ENCODE peak calls at places on chromosomes 11 and 22, in eight cellular contexts. I, Q, X, S, K, V, B and F are unnamed samples.

GRCh38 chr22:45389546-45389945 is 23.9 kb downstream of the SMC1B start:
- DNase-seq in K (no peak), I (no peak), X (no peak), S (no peak), B (no peak), V (no peak), Q (no peak), F (no peak)

GRCh38 chr11:60902625-60903024 is 3.8 kb downstream of the PRPF19 start:
- DNase-seq in V (no peak), S (no peak), Q (no peak), I (no peak), X (no peak), B (no peak), K (no peak), F (no peak)

GRCh38 chr11:67616431-67617242 is 9.9 kb downstream of the NDUFV1 start:
- DNase-seq in Q (no peak), X (no peak), I (no peak), V (no peak), K (no peak), B (no peak), S (no peak), F (no peak)

GRCh38 chr11:88421530-88421929 is 84.0 kb upstream of the CTSC start:
- DNase-seq in V (peak), X (no peak), K (no peak), I (no peak), Q (no peak), B (peak), S (no peak), F (no peak)

GRCh38 chr11:128472128-128473110 is 114.9 kb downstream of the ETS1 start:
- DNase-seq in S (no peak), X (no peak), B (peak), I (no peak), Q (peak), K (no peak), V (no peak), F (no peak)

GRCh38 chr11:65415499-65416340 is 6.9 kb upstream of the NEAT1 start:
- DNase-seq in S (no peak), X (no peak), Q (no peak), B (no peak), K (no peak), I (no peak), V (no peak), F (no peak)

GRCh38 chr11:114074546-114075342 is 15.2 kb downstream of the ZBTB16 start:
- DNase-seq in K (no peak), S (no peak), I (no peak), X (no peak), V (no peak), Q (no peak), B (no peak), F (no peak)

GRCh38 chr11:131654849-131655248 is 284.4 kb downstream of the NTM start:
- DNase-seq in V (no peak), Q (no peak), B (no peak), S (no peak), X (no peak), I (no peak), K (no peak), F (no peak)

GRCh38 chr11:125346565-125347260 is 149.4 kb downstream of the FEZ1 start:
- DNase-seq in Q (no peak), K (no peak), V (no peak), I (no peak), B (no peak), S (no peak), X (no peak), F (no peak)

GRCh38 chr11:76699461-76700091 is 29.0 kb upstream of the LRRC32 start:
- DNase-seq in V (no peak), K (no peak), Q (no peak), S (no peak), B (peak), I (no peak), X (no peak), F (no peak)

GRCh38 chr11:11143849-11144248 is 209.2 kb downstream of the CSNK2A3 start:
- DNase-seq in S (no peak), V (no peak), I (no peak), Q (no peak), K (no peak), B (no peak), X (no peak), F (no peak)

GRCh38 chr22:44289429-44290171 is 23.2 kb downstream of the SHISAL1 start:
- DNase-seq in X (no peak), V (no peak), S (no peak), B (no peak), Q (no peak), K (no peak), I (no peak), F (no peak)

GRCh38 chr11:112497826-112498225 is 237.2 kb upstream of the PLET1 start:
- DNase-seq in B (no peak), V (no peak), Q (no peak), S (no peak), K (no peak), I (no peak), X (no peak), F (no peak)

GRCh38 chr11:110000858-110001257 is 92.3 kb upstream of the ZC3H12C start:
- DNase-seq in V (no peak), I (no peak), X (no peak), K (no peak), Q (no peak), S (no peak), B (peak), F (no peak)

GRCh38 chr11:128261011-128261421 is 326.3 kb downstream of the ETS1 start:
- DNase-seq in V (no peak), I (no peak), S (peak), B (no peak), X (no peak), Q (no peak), K (no peak), F (no peak)

GRCh38 chr11:47592276-47592675 is 1.9 kb downstream of the C1QTNF4 start:
- DNase-seq in I (no peak), S (no peak), Q (no peak), B (no peak), V (no peak), X (no peak), K (no peak), F (no peak)

GRCh38 chr11:28606930-28607329 is 498.7 kb downstream of the METTL15 start:
- DNase-seq in K (no peak), I (no peak), V (no peak), Q (no peak), X (no peak), B (peak), S (no peak), F (no peak)

GRCh38 chr11:68212421-68213134 is 518 bp downstream of the KMT5B start:
- DNase-seq in Q (peak), I (no peak), K (peak), X (peak), V (peak), B (peak), S (peak), F (peak)

GRCh38 chr22:28759861-28760560 is 12.5 kb upstream of the CCDC117 start:
- DNase-seq in S (no peak), B (no peak), X (peak), Q (no peak), I (no peak), K (no peak), V (no peak), F (no peak)

GRCh38 chr11:13045734-13046133 is 36.6 kb downstream of the RASSF10 start:
- DNase-seq in K (no peak), S (no peak), V (no peak), X (no peak), B (no peak), Q (no peak), I (no peak), F (no peak)

GRCh38 chr11:67379061-67380058 is 6.0 kb upstream of the CLCF1 start:
- DNase-seq in B (peak), V (no peak), S (no peak), K (no peak), X (no peak), I (no peak), Q (no peak), F (no peak)

GRCh38 chr11:35558468-35558867 is 33.1 kb upstream of the PAMR1 start:
- DNase-seq in B (no peak), X (no peak), K (no peak), V (no peak), I (no peak), Q (no peak), S (no peak), F (no peak)

GRCh38 chr11:5631969-5632635 is 7.3 kb downstream of the TRIM34 start:
- DNase-seq in S (no peak), V (no peak), X (no peak), I (no peak), B (no peak), Q (no peak), K (no peak), F (no peak)

GRCh38 chr11:111975076-111975806 is 38.1 kb downstream of the DIXDC1 start:
- DNase-seq in I (no peak), K (no peak), V (no peak), Q (no peak), X (no peak), B (no peak), S (no peak), F (no peak)

GRCh38 chr22:26404851-26405357 is 24.2 kb upstream of the ASPHD2 start:
- DNase-seq in B (no peak), X (no peak), I (no peak), S (no peak), K (no peak), Q (no peak), V (no peak), F (no peak)

GRCh38 chr11:63802637-63803414 is 10.4 kb upstream of the SPINDOC start:
- DNase-seq in I (no peak), X (no peak), Q (no peak), K (no peak), V (no peak), B (peak), S (no peak), F (no peak)

GRCh38 chr22:22465782-22466181 is 42.8 kb downstream of the ZNF280B start:
- DNase-seq in K (no peak), B (peak), V (no peak), I (no peak), X (no peak), Q (no peak), S (no peak), F (no peak)

GRCh38 chr11:130260080-130260627 is 54.6 kb downstream of the ZBTB44 start:
- DNase-seq in X (no peak), K (no peak), I (no peak), S (no peak), B (no peak), V (no peak), Q (no peak), F (no peak)

GRCh38 chr11:117634756-117635593 is 162.0 kb downstream of the DSCAML1 start:
- DNase-seq in V (no peak), X (no peak), Q (no peak), S (no peak), B (no peak), K (no peak), I (no peak), F (no peak)

GRCh38 chr11:22634897-22635629 is 9.4 kb upstream of the FANCF start:
- DNase-seq in I (no peak), B (peak), V (no peak), S (no peak), X (no peak), K (no peak), Q (no peak), F (no peak)

GRCh38 chr11:124285610-124286344 is 28.0 kb downstream of the OR8D1 start:
- DNase-seq in V (no peak), S (no peak), K (no peak), I (peak), Q (no peak), X (peak), B (peak), F (no peak)

GRCh38 chr22:39209756-39210155 is 35.0 kb downstream of the PDGFB start:
- DNase-seq in B (no peak), X (no peak), K (no peak), Q (no peak), V (no peak), S (peak), I (no peak), F (no peak)

GRCh38 chr11:1209371-1210057 is 13.4 kb upstream of the MUC5B start:
- DNase-seq in X (no peak), I (no peak), V (no peak), B (no peak), K (no peak), Q (no peak), S (no peak), F (peak)

GRCh38 chr22:46902998-46903916 is 140.8 kb downstream of the TBC1D22A start:
- DNase-seq in Q (no peak), B (no peak), K (no peak), V (no peak), S (no peak), X (no peak), I (no peak), F (no peak)

GRCh38 chr11:92279056-92279455 is 54.4 kb downstream of the FAT3 start:
- DNase-seq in X (no peak), V (no peak), B (no peak), I (no peak), K (no peak), Q (no peak), S (no peak), F (no peak)

GRCh38 chr11:34492806-34493414 is 20.7 kb downstream of the ELF5 start:
- DNase-seq in S (peak), B (peak), K (peak), Q (peak), X (peak), I (no peak), V (peak), F (no peak)

GRCh38 chr11:19076744-19077589 is 16.4 kb upstream of the MRGPRX2 start:
- DNase-seq in K (peak), S (peak), X (peak), I (no peak), Q (peak), B (peak), V (peak), F (peak)

GRCh38 chr11:120608760-120609211 is 97.2 kb downstream of the GRIK4 start:
- DNase-seq in K (no peak), S (peak), I (no peak), Q (no peak), B (no peak), X (no peak), V (no peak), F (no peak)